ENCODE peak calls at places on chromosomes 11 and 22, in six cellular contexts. G, F, W, H, C and T are unnamed samples.

GRCh38 chr22:39654959-39655579 is 84.5 kb downstream of the CACNA1I start:
- DNase-seq in G (no peak), F (no peak), W (no peak), H (no peak), C (no peak), T (no peak)

GRCh38 chr11:88508808-88509581 is 171.5 kb upstream of the CTSC start:
- DNase-seq in G (no peak), F (peak; percentile 18), W (peak; percentile 57), H (peak; percentile 88), C (no peak), T (peak; percentile 32)

GRCh38 chr11:44149651-44150050 is 54.2 kb downstream of the EXT2 start:
- DNase-seq in G (no peak), F (no peak), W (no peak), H (no peak), C (no peak), T (no peak)

GRCh38 chr11:80349986-80350385 is 909.2 kb upstream of the TENM4 start:
- DNase-seq in G (no peak), F (no peak), W (no peak), H (no peak), C (no peak), T (no peak)

GRCh38 chr11:13861411-13861810 is 101.1 kb upstream of the SPON1 start:
- DNase-seq in G (no peak), F (no peak), W (no peak), H (no peak), C (no peak), T (no peak)

GRCh38 chr11:34468209-34468841 is 29.6 kb downstream of the CAT start:
- DNase-seq in G (no peak), F (no peak), W (peak; percentile 42), H (no peak), C (no peak), T (no peak)

GRCh38 chr11:72609451-72609850 is 64.8 kb downstream of the PDE2A start:
- DNase-seq in G (no peak), F (no peak), W (no peak), H (no peak), C (no peak), T (no peak)

GRCh38 chr11:2553886-2554285 is 109.1 kb downstream of the KCNQ1 start:
- DNase-seq in G (no peak), F (no peak), W (no peak), H (peak; percentile 17), C (no peak), T (no peak)

GRCh38 chr22:23772315-23773246 is at the start of gene MMP11:
- DNase-seq in G (peak; percentile 63), F (peak; percentile 73), W (peak; percentile 88), H (peak; percentile 87), C (no peak), T (peak; percentile 77)

GRCh38 chr11:126440792-126441514 is 85.5 kb downstream of the ST3GAL4 start:
- DNase-seq in G (peak; percentile 90), F (peak; percentile 74), W (peak; percentile 89), H (peak; percentile 91), C (no peak), T (peak; percentile 73)

GRCh38 chr11:27171391-27171790 is 130.8 kb downstream of the BBOX1 start:
- DNase-seq in G (no peak), F (no peak), W (no peak), H (no peak), C (no peak), T (no peak)

GRCh38 chr11:93589347-93589746 is 46.2 kb upstream of the SMCO4 start:
- DNase-seq in G (no peak), F (no peak), W (no peak), H (no peak), C (no peak), T (no peak)

GRCh38 chr22:19179472-19180048 is 1.0 kb upstream of the SLC25A1 start:
- DNase-seq in G (peak; percentile 77), F (peak; percentile 73), W (peak; percentile 90), H (peak; percentile 90), C (no peak), T (peak; percentile 69)

GRCh38 chr11:1072821-1073231 is 1.8 kb upstream of the MUC2 start:
- DNase-seq in G (no peak), F (no peak), W (no peak), H (no peak), C (no peak), T (no peak)

GRCh38 chr11:78228467-78228866 is 39.7 kb downstream of the USP35 start:
- DNase-seq in G (no peak), F (no peak), W (peak; percentile 69), H (no peak), C (no peak), T (peak; percentile 55)

GRCh38 chr11:96713301-96713700 is 323.5 kb downstream of the JRKL start:
- DNase-seq in G (no peak), F (no peak), W (no peak), H (no peak), C (no peak), T (no peak)

GRCh38 chr22:48712558-48712957 is 1115.1 kb downstream of the BRD1 start:
- DNase-seq in G (no peak), F (peak; percentile 5), W (no peak), H (peak; percentile 53), C (no peak), T (no peak)

GRCh38 chr11:114340311-114341131 is 44.3 kb downstream of the NNMT start:
- DNase-seq in G (peak; percentile 26), F (peak; percentile 20), W (peak; percentile 83), H (no peak), C (no peak), T (peak; percentile 15)

GRCh38 chr11:75879737-75880136 is 64.7 kb downstream of the UVRAG start:
- DNase-seq in G (no peak), F (no peak), W (no peak), H (no peak), C (no peak), T (no peak)

GRCh38 chr11:45332486-45332934 is 46.4 kb upstream of the SYT13 start:
- DNase-seq in G (peak; percentile 58), F (no peak), W (peak; percentile 62), H (no peak), C (no peak), T (no peak)

GRCh38 chr11:74783241-74783871 is 34.7 kb downstream of the RNF169 start:
- DNase-seq in G (no peak), F (no peak), W (no peak), H (no peak), C (no peak), T (peak; percentile 10)

GRCh38 chr22:45483319-45483718 is 19.4 kb upstream of the FBLN1 start:
- DNase-seq in G (no peak), F (no peak), W (no peak), H (no peak), C (no peak), T (no peak)

DNA sequence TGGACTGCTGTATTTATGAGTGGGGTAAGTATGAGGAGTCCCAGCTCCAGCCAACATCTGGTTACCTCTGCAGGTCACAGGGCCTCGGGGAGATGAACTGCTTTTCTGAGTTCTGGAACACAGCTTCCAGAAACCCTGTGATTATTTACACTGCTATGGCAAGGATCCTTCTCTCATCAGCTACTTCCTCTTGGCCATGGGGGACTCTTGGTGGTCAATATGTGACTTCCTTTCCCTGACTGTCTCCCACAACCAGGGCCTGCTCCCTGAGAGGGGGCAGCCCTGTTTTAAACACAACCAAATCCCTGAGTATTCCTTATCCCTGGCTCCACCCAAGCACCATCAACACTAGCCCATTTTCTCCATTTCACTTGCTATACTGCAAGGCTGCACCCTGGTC is 10.0 kb downstream of the RHOG start:
- DNase-seq in G (no peak), F (no peak), W (no peak), H (no peak), C (no peak), T (no peak)
- H3K4me1 ChIP-seq in G (no peaks in the 10 kb centered on the region), F (peaks cover 53% of the 10 kb centered on the region), W (peaks cover 11% of the 10 kb centered on the region), H (peaks cover 12% of the 10 kb centered on the region), C (peaks cover 32% of the 10 kb centered on the region), T (peaks cover 56% of the 10 kb centered on the region)

DNA sequence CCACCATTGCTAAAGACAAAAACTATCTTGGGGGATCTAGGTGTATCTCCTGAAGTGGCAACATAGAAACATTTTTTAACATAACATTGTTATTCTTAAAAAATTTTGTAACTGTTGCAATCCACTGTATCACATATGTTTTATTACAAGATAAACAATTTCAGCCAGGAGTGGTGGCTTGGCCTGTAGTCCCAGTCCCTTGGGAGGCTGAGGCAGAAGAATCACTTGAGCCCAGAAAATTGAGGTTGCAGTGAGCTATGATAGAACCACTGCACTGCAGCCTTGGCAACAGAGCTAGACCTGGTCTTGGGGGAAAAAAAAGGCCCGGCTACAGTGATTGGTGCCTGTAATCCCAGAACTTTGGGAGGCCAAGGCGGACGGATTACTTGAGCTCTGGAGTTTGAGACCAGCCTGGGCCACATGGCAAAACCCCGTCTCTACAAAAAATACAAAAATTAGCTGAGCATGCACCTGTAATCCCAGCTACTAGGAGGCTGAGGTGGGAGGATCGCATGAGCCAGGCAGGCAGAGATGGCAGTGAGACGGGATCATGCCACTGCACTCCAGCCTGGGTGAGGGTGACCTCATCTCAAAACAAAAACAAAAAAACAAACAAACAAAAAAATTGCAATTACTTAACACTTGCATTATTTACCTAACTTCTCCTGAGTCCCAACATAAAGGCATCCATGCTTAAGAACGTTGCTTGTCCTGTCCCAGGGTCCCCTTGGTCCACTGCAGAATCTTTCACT is 1.5 kb upstream of the DEPDC5 start:
- DNase-seq in G (no peak), F (no peak), W (no peak), H (no peak), C (no peak), T (no peak)
- H3K4me1 ChIP-seq in G (no peaks in the 10 kb centered on the region), F (peaks cover 69% of the 10 kb centered on the region), W (peaks cover 32% of the 10 kb centered on the region), H (peaks cover 30% of the 10 kb centered on the region), C (peaks cover 49% of the 10 kb centered on the region), T (peaks cover 34% of the 10 kb centered on the region)

DNA sequence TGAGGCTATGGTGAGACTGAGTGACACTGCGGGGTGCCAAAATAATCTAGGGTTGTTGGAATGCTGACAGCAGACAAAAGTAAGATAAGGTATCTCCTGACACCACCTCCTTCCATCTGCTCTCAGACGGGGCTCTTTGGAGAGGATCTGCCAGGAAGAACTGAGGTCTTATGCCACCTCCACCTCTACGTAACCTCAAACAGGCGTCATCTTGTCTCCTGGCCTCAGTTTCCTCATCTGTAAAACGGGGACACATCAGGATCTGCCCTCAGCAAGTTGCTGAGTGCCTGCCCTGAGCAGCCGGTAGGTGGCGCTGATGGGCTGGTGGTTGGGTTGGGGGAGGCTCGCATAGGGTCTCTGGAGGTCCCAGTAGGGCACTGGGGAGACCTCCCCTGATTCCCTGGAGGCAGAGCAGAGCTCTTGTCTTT is 1.7 kb upstream of the MYEOV start:
- DNase-seq in G (no peak), F (no peak), W (peak; percentile 56), H (peak; percentile 87), C (no peak), T (no peak)
- H3K4me1 ChIP-seq in G (peaks cover 5% of the 10 kb centered on the region), F (peaks cover 45% of the 10 kb centered on the region), W (peaks cover 5% of the 10 kb centered on the region), H (peaks cover 14% of the 10 kb centered on the region), C (peaks cover 24% of the 10 kb centered on the region), T (peaks cover 30% of the 10 kb centered on the region)

DNA sequence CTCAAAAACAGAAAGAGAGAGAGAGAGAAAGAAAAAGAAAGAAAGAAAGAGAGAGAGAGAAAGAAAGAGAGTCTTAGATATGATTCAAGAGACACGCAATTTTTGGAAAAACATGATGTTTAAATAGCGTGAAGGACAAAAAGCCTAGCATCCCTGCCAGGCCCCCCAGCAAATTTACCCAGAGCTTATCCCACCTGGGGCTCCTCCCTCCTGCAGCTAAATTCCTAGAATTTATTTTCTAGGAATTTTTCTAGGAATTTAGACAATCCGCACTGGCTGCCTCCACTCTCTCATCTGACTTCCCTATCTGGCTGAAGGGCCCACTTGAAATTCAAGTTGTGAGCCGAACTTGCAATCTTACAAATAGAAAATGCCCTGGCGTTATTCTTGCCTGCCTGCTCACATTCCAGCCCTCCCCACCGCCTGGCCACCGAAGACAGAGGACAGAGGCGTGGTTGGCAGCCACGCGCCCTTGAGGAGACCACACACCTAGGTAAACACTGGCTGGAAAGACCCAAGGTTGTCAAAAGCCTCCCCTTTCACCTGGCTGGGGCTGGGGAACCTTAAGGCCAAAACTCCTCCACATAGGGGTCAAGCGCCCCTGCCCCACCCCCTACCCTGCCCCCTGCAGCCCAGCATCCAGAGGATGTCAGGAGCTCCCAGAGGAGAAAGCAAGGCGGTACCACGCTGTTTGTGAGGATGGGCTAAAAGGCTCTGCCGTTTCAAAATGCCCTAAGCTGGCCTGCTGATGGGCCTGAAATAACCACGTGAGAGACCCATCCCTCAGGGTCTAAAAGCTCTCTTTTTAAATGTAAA is 42.2 kb downstream of the AHNAK start:
- DNase-seq in G (no peak), F (no peak), W (peak; percentile 33), H (peak; percentile 84), C (no peak), T (peak; percentile 19)
- H3K4me1 ChIP-seq in G (peaks cover 4% of the 10 kb centered on the region), F (peaks cover 98% of the 10 kb centered on the region), W (peaks cover 56% of the 10 kb centered on the region), H (peaks cover 2% of the 10 kb centered on the region), C (peaks cover 72% of the 10 kb centered on the region), T (peaks cover 11% of the 10 kb centered on the region)